ENCODE peak calls at places on chromosomes 3 and 15, in six cellular contexts. M is astrocyte of the cerebellum; Q is ACHN; O is stimulated activated naive CD4-positive, alpha-beta T cell; R is psoas muscle; X is endodermal cell. V is an unnamed sample.

GRCh38 chr15:59169337-59169736 is 37.3 kb upstream of the LDHAL6B start:
- DNase-seq in M (peak; percentile 68), Q (peak; percentile 69), O (no peak), R (no peak), X (no peak), V (no peak)

GRCh38 chr3:60610441-60611112 is 640.7 kb downstream of the FHIT start:
- DNase-seq in M (peak; percentile 72), Q (no peak), O (no peak), R (peak; percentile 85), X (no peak), V (no peak)

GRCh38 chr15:67225336-67225735 is 29.1 kb downstream of the AAGAB start:
- DNase-seq in M (no peak), Q (no peak), O (no peak), R (no peak), X (no peak), V (no peak)

GRCh38 chr3:51982352-51982837 is 940 bp upstream of the ACY1 start:
- DNase-seq in M (no peak), Q (peak; percentile 78), O (no peak), R (no peak), X (peak; percentile 88), V (peak; percentile 4)

GRCh38 chr3:33660035-33660434 is 58.0 kb downstream of the CLASP2 start:
- DNase-seq in M (no peak), Q (no peak), O (no peak), R (no peak), X (no peak), V (no peak)

GRCh38 chr15:99006904-99007495 is 592 bp downstream of the PGPEP1L start:
- DNase-seq in M (no peak), Q (no peak), O (no peak), R (no peak), X (no peak), V (no peak)

GRCh38 chr3:44509985-44510360 is 32.5 kb upstream of the ZNF445 start:
- DNase-seq in M (no peak), Q (peak; percentile 5), O (no peak), R (no peak), X (no peak), V (no peak)

GRCh38 chr3:81419196-81419595 is 342.2 kb downstream of the GBE1 start:
- DNase-seq in M (no peak), Q (peak; percentile 19), O (no peak), R (no peak), X (no peak), V (no peak)